ENCODE peak calls at places on chromosomes 4 and X, in seven cellular contexts. M, X, F, Z, V, E and L are unnamed samples.

GRCh38 chrX:23503835-23504539 is 163.3 kb upstream of the PRDX4 start:
- DNase-seq in M (no peak), X (peak; percentile 79), F (peak; percentile 76), Z (peak; percentile 60), V (peak; percentile 73), E (peak; percentile 60), L (no peak)

GRCh38 chrX:38260231-38260630 is 39.6 kb upstream of the SRPX start:
- DNase-seq in M (peak; percentile 44), X (peak; percentile 23), F (peak; percentile 14), Z (no peak), V (peak; percentile 31), E (no peak), L (no peak)

GRCh38 chrX:129982300-129983246 is at the start of gene BCORL1:
- DNase-seq in M (peak; percentile 98), X (peak; percentile 79), F (peak; percentile 84), Z (peak; percentile 80), V (peak; percentile 93), E (peak; percentile 89), L (peak; percentile 94)

GRCh38 chr4:15717126-15717525 is 14.3 kb downstream of the BST1 start:
- DNase-seq in M (no peak), X (no peak), F (peak; percentile 24), Z (no peak), V (no peak), E (no peak), L (no peak)

GRCh38 chrX:123698979-123699378 is 33.9 kb downstream of the THOC2 start:
- DNase-seq in M (no peak), X (no peak), F (no peak), Z (no peak), V (peak; percentile 10), E (no peak), L (no peak)

GRCh38 chrX:138648570-138648969 is 62.9 kb downstream of the FGF13 start:
- DNase-seq in M (no peak), X (no peak), F (no peak), Z (no peak), V (no peak), E (no peak), L (no peak)

GRCh38 chr4:600850-601515 is 24.4 kb upstream of the PDE6B start:
- DNase-seq in M (no peak), X (no peak), F (no peak), Z (no peak), V (no peak), E (no peak), L (no peak)

GRCh38 chr4:21451032-21451431 is 497.5 kb downstream of the KCNIP4 start:
- DNase-seq in M (no peak), X (no peak), F (peak; percentile 87), Z (no peak), V (peak; percentile 64), E (no peak), L (no peak)

GRCh38 chr4:111806331-111806730 is 338.9 kb upstream of the FAM241A start:
- DNase-seq in M (peak; percentile 7), X (peak; percentile 46), F (peak; percentile 0), Z (no peak), V (no peak), E (no peak), L (no peak)

GRCh38 chr4:1582227-1582626 is 101.9 kb downstream of the FAM53A start:
- DNase-seq in M (no peak), X (no peak), F (no peak), Z (no peak), V (no peak), E (peak; percentile 21), L (no peak)

GRCh38 chr4:184384056-184384809 is 90.1 kb downstream of the IRF2 start:
- DNase-seq in M (no peak), X (no peak), F (peak; percentile 95), Z (peak; percentile 71), V (peak; percentile 99), E (no peak), L (peak; percentile 79)

GRCh38 chr4:1505511-1506451 is 99.5 kb upstream of the NKX1-1 start:
- DNase-seq in M (peak; percentile 25), X (no peak), F (no peak), Z (no peak), V (no peak), E (no peak), L (no peak)

GRCh38 chr4:85741921-85742591 is 267.1 kb downstream of the ARHGAP24 start:
- DNase-seq in M (peak; percentile 37), X (no peak), F (no peak), Z (no peak), V (no peak), E (peak; percentile 18), L (no peak)

GRCh38 chr4:24850669-24851068 is 55.3 kb downstream of the SOD3 start:
- DNase-seq in M (peak; percentile 3), X (no peak), F (peak; percentile 87), Z (peak; percentile 44), V (peak; percentile 87), E (peak; percentile 18), L (no peak)

GRCh38 chrX:17459596-17459995 is 84.6 kb downstream of the NHS start:
- DNase-seq in M (no peak), X (no peak), F (peak; percentile 27), Z (no peak), V (peak; percentile 70), E (no peak), L (no peak)

DNA sequence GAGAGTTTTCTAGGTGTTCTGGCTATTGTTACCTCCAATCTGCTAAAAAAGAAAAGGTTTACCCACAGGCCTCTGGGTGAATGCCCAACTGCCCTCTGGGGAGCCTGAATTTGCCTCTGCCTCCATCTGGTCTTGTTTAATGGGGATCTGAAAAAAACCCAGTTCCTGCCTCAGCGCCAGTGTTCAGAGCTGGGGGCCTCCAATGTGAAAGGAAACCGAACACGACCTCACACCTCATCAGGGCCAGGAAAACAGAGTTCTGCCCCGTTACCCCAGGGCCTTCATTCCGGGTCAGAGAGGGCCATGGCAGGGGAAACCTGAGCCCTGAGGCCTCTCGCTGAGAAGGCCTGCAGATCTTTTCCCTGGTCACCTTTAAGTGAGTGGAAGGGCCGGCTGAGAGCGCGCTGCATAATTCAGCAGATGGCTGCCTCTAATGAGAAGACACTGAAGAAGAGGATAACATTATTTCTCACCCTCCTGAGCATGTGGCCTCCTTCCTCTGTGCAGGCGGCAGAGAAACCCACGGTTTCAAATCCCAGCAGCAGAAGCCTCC is 6.8 kb downstream of the SEPTIN6 start:
- DNase-seq in M (peak; percentile 47), X (no peak), F (no peak), Z (no peak), V (peak; percentile 39), E (peak; percentile 18), L (peak; percentile 75)
- H3K4me3 ChIP-seq in M (no peak overlapping the region), X (no peak overlapping the region), F (no peak overlapping the region), Z (no peak overlapping the region), V (no peak overlapping the region), E (no peak overlapping the region), L (no peak overlapping the region)

DNA sequence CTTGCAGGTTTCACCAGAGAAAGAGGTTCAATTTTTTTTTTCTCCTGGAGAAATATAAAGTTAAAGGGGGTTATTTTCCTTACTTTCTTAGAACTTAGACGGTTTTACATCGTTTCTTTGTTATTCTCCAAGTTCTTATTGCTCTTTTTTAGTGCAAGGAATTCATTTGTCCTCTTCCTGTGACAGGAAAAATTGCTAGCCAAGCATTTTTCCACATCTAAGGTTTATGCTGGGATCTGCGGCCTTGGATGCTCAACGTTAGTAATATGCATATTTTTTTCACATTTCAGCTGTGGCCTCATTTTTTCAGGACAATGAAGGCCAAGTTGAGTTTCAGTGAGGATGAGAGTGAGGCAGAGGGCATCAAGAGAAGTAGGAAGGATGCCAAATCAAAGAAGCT is 948.9 kb downstream of the PCDH19 start:
- DNase-seq in M (no peak), X (no peak), F (no peak), Z (no peak), V (no peak), E (no peak), L (no peak)
- H3K27me3 ChIP-seq in M (no peaks in the 10 kb centered on the region), X (no peaks in the 10 kb centered on the region), F (no peaks in the 10 kb centered on the region), Z (no peaks in the 10 kb centered on the region), V (no peaks in the 10 kb centered on the region), E (no peaks in the 10 kb centered on the region), L (no peaks in the 10 kb centered on the region)

GRCh38 chr4:124432500-124432899 is 280.0 kb downstream of the ANKRD50 start:
- DNase-seq in M (no peak), X (no peak), F (peak; percentile 41), Z (no peak), V (peak; percentile 33), E (no peak), L (no peak)

GRCh38 chr4:124428648-124429047 is 283.9 kb downstream of the ANKRD50 start:
- DNase-seq in M (no peak), X (no peak), F (no peak), Z (no peak), V (no peak), E (no peak), L (no peak)

GRCh38 chr4:124431663-124432192 is 280.8 kb downstream of the ANKRD50 start:
- DNase-seq in M (no peak), X (no peak), F (no peak), Z (no peak), V (peak; percentile 26), E (no peak), L (no peak)

GRCh38 chr4:124427095-124427767 is 285.3 kb downstream of the ANKRD50 start:
- DNase-seq in M (no peak), X (no peak), F (no peak), Z (peak; percentile 11), V (no peak), E (no peak), L (no peak)

DNA sequence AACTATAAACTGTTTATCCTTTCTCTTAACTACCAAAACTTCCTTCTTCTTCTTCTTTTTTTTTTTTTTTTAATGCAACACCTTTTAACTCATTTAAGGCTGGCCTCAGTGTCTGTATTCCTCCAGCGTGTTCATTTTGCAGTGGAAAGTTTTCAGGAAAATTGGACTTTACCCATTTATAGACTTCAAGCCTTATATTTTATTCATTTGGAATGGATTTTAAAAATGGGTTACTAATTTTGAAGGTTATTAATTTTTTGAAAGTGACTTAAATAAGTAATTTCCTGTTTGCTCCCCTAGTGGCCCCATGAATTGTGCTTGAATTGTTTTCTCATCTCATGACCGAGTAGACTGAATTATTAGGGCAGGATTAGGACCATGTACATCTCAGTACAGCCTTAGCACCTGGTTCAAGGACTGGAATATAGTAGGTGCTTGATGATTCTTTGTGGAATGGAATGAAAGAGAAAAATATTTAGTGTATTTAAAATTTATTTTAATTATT is 282.7 kb downstream of the ANKRD50 start:
- DNase-seq in M (no peak), X (no peak), F (no peak), Z (no peak), V (no peak), E (no peak), L (no peak)
- TF ChIP-seq CTCF in M (peak; percentile 7), X (no peak), F (no peak), Z (no peak), V (no peak), E (no peak), L (no peak)

DNA sequence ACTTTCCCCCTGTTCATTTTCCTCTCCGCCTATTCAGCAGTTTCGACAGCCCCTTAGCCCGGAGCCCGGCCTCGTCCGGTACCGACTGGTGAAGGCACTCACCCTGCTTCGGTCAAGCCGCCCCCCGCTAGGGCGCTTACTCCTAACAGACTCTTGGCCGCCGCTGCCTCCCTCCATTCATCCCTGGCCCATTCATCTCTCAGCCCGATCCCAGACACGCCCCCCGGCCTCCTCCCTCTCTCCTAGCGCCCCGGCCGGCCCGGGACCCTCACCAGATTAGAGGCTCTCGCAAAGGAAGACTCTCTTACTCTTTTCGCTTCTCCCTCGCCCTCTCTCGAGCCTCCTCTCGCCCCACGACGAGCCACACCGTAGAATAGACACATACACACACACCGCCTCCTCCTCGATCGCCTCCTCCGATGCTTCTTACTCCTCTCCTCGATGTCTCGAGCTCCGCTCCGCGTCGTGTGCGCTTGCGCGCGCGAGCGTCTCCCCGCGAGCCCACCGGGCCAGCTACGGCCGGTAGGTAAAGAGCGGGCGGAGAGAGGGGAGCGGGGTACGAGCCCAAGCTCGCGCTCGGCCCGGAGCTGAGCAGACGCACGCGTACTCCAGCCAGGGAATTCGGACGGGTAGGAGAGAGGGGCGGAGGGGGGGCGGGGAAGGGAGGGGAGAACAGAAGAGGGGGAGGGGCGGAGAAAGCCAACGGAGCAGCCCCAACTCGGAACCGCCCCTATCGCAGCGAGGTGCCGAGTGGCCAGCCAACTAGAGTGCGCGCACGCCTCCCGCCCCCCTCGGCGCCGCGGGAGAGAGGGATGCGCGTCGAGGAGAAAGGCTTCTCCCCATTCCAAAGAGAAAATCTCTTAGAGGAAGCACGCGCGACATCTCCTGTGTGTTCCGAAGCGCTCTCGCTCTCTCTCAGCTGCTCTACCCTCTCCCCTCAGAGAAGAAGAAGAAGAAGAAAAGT is at the start of gene WNK3:
- DNase-seq in M (peak; percentile 86), X (no peak), F (peak; percentile 67), Z (peak; percentile 58), V (peak; percentile 77), E (peak; percentile 69), L (peak; percentile 26)
- H3K4me3 ChIP-seq in M (peak within 1 kb of the TSS; percentile 71), X (no peak within 1 kb of the TSS), F (peak within 1 kb of the TSS; percentile 61), Z (peak within 1 kb of the TSS; percentile 40), V (peak within 1 kb of the TSS; percentile 52), E (peak within 1 kb of the TSS; percentile 63), L (no peak within 1 kb of the TSS)